ENCODE peak calls at places on chromosomes 1 and 21, in four cellular contexts. Y, X, U and E are unnamed samples.

GRCh38 chr1:92040971-92041370 is 11.2 kb downstream of the EPHX4 start:
- DNase-seq in Y (no peak), X (no peak), U (no peak), E (no peak)

GRCh38 chr1:117695796-117696505 is 90.1 kb downstream of the TENT5C start:
- DNase-seq in Y (no peak), X (peak; percentile 95), U (peak; percentile 95), E (peak; percentile 89)

GRCh38 chr1:19463204-19463803 is 22.0 kb downstream of the CAPZB start:
- DNase-seq in Y (no peak), X (no peak), U (no peak), E (no peak)

GRCh38 chr1:2834146-2834475 is 32.6 kb upstream of the TTC34 start:
- DNase-seq in Y (no peak), X (no peak), U (no peak), E (no peak)

GRCh38 chr21:45530423-45531113 is 11.7 kb downstream of the SLC19A1 start:
- DNase-seq in Y (no peak), X (no peak), U (no peak), E (no peak)

GRCh38 chr1:7103322-7104052 is 318.2 kb downstream of the CAMTA1 start:
- DNase-seq in Y (no peak), X (no peak), U (no peak), E (no peak)

GRCh38 chr1:185238447-185238846 is 78.6 kb downstream of the IVNS1ABP start:
- DNase-seq in Y (no peak), X (peak; percentile 47), U (no peak), E (peak; percentile 39)

GRCh38 chr1:183783896-183784637 is 20.9 kb upstream of the RGL1 start:
- DNase-seq in Y (no peak), X (peak; percentile 93), U (peak; percentile 54), E (peak; percentile 91)

GRCh38 chr1:66945316-66945715 is 20.5 kb downstream of the MIER1 start:
- DNase-seq in Y (no peak), X (no peak), U (no peak), E (no peak)

GRCh38 chr21:45801129-45801735 is 157.7 kb downstream of the PCBP3 start:
- DNase-seq in Y (no peak), X (no peak), U (no peak), E (no peak)

GRCh38 chr1:36560177-36560576 is 77.5 kb upstream of the CSF3R start:
- DNase-seq in Y (no peak), X (no peak), U (no peak), E (no peak)

GRCh38 chr1:107933736-107934135 is 31.2 kb downstream of the VAV3 start:
- DNase-seq in Y (no peak), X (no peak), U (no peak), E (no peak)

GRCh38 chr1:32925360-32926142 is 24.4 kb upstream of the TMEM54 start:
- DNase-seq in Y (peak; percentile 62), X (peak; percentile 23), U (no peak), E (no peak)

GRCh38 chr1:7042322-7043231 is 257.3 kb downstream of the CAMTA1 start:
- DNase-seq in Y (peak; percentile 51), X (peak; percentile 46), U (peak; percentile 7), E (peak; percentile 48)

GRCh38 chr1:204599596-204599995 is 83.4 kb downstream of the MDM4 start:
- DNase-seq in Y (no peak), X (no peak), U (no peak), E (no peak)

GRCh38 chr1:20255666-20256065 is 35.0 kb upstream of the VWA5B1 start:
- DNase-seq in Y (no peak), X (peak; percentile 63), U (peak; percentile 53), E (peak; percentile 87)

GRCh38 chr1:115402753-115403184 is 64.7 kb upstream of the NGF start:
- DNase-seq in Y (no peak), X (no peak), U (peak; percentile 34), E (no peak)

GRCh38 chr1:22418352-22418751 is 33.3 kb upstream of the ZBTB40 start:
- DNase-seq in Y (no peak), X (no peak), U (no peak), E (no peak)

GRCh38 chr1:15968172-15968571 is 7.7 kb downstream of the ZBTB17 start:
- DNase-seq in Y (no peak), X (no peak), U (no peak), E (no peak)

GRCh38 chr1:55503663-55504305 is 288.6 kb upstream of the USP24 start:
- DNase-seq in Y (no peak), X (peak; percentile 20), U (no peak), E (peak; percentile 31)

GRCh38 chr1:156623946-156624813 is 5.0 kb downstream of the HAPLN2 start:
- DNase-seq in Y (peak; percentile 89), X (peak; percentile 43), U (peak; percentile 44), E (peak; percentile 36)

GRCh38 chr21:34693192-34693810 is 24.5 kb downstream of the CLIC6 start:
- DNase-seq in Y (peak; percentile 78), X (peak; percentile 83), U (peak; percentile 50), E (peak; percentile 80)

GRCh38 chr21:45108808-45109800 is 34.7 kb downstream of the ADARB1 start:
- DNase-seq in Y (no peak), X (no peak), U (no peak), E (no peak)

GRCh38 chr1:47262787-47263413 is 30.9 kb upstream of the TAL1 start:
- DNase-seq in Y (peak; percentile 56), X (peak; percentile 75), U (peak; percentile 49), E (peak; percentile 54)

GRCh38 chr21:37001446-37001845 is 5.1 kb upstream of the RIPPLY3 start:
- DNase-seq in Y (no peak), X (no peak), U (no peak), E (no peak)

GRCh38 chr21:37000381-37000780 is 6.1 kb upstream of the RIPPLY3 start:
- DNase-seq in Y (no peak), X (no peak), U (no peak), E (no peak)

GRCh38 chr21:36994501-36995189 is 11.9 kb upstream of the RIPPLY3 start:
- DNase-seq in Y (peak; percentile 27), X (peak; percentile 28), U (no peak), E (no peak)

GRCh38 chr21:36999131-36999898 is 7.2 kb upstream of the RIPPLY3 start:
- DNase-seq in Y (no peak), X (no peak), U (no peak), E (no peak)
- H3K4me3 ChIP-seq in Y (no peak overlapping the region), X (no peak overlapping the region), U (no peak overlapping the region), E (no peak overlapping the region)

GRCh38 chr1:193069748-193070394 is 10.5 kb downstream of the RO60 start:
- DNase-seq in Y (peak; percentile 44), X (no peak), U (no peak), E (peak; percentile 29)
- TF ChIP-seq CTCF in Y (peak; percentile 61), X (peak; percentile 32), U (peak; percentile 67), E (peak; percentile 50)

GRCh38 chr21:31721381-31721780 is 10.5 kb downstream of the SCAF4 start:
- DNase-seq in Y (no peak), X (no peak), U (no peak), E (no peak)
- H3K4me3 ChIP-seq in Y (no peak overlapping the region), X (no peak overlapping the region), U (no peak overlapping the region), E (no peak overlapping the region)

GRCh38 chr1:13564073-13564472 is 19.6 kb upstream of the PDPN start:
- DNase-seq in Y (no peak), X (no peak), U (no peak), E (no peak)
- TF ChIP-seq CTCF in Y (no peak), X (no peak), U (no peak), E (no peak)

GRCh38 chr21:41641821-41642368 is 125.0 kb downstream of the RIPK4 start:
- DNase-seq in Y (peak; percentile 24), X (peak; percentile 96), U (peak; percentile 89), E (peak; percentile 97)
- H3K4me3 ChIP-seq in Y (no peak overlapping the region), X (peak overlapping the region; percentile 21), U (no peak overlapping the region), E (no peak overlapping the region)

GRCh38 chr1:219806020-219806419 is 122.3 kb downstream of the SLC30A10 start:
- DNase-seq in Y (no peak), X (no peak), U (no peak), E (no peak)

GRCh38 chr1:219808790-219809189 is 119.6 kb downstream of the SLC30A10 start:
- DNase-seq in Y (no peak), X (no peak), U (no peak), E (no peak)

GRCh38 chr1:219801433-219801832 is 126.9 kb downstream of the SLC30A10 start:
- DNase-seq in Y (no peak), X (no peak), U (no peak), E (no peak)

GRCh38 chr1:219806642-219807041 is 121.7 kb downstream of the SLC30A10 start:
- DNase-seq in Y (no peak), X (no peak), U (no peak), E (peak; percentile 37)

GRCh38 chr1:219805191-219805590 is 123.2 kb downstream of the SLC30A10 start:
- DNase-seq in Y (no peak), X (no peak), U (peak; percentile 15), E (no peak)
- TF ChIP-seq CTCF in Y (no peak), X (peak; percentile 15), U (peak; percentile 45), E (peak; percentile 8)